ENCODE peak calls at places on chromosome 21, in five cellular contexts. N is cardiac muscle cell, S is choroid plexus epithelial cell, P is mammary epithelial cell, X is AG04450. W is an unnamed sample.

GRCh38 chr21:45584786-45585185 is 42.5 kb upstream of the SLC19A1 start:
- DNase-seq in N (no peak), S (no peak), P (no peak), X (no peak), W (no peak)

GRCh38 chr21:26776320-26777021 is 68.7 kb downstream of the ADAMTS1 start:
- DNase-seq in N (no peak), S (peak), P (peak), X (no peak), W (no peak)

GRCh38 chr21:45309069-45309521 is 21.4 kb upstream of the POFUT2 start:
- DNase-seq in N (peak), S (peak), P (no peak), X (no peak), W (no peak)

GRCh38 chr21:17492415-17493168 is 20.3 kb upstream of the CXADR start:
- DNase-seq in N (no peak), S (peak), P (peak), X (no peak), W (peak)

GRCh38 chr21:44965251-44966022 is 25.6 kb downstream of the SLX9 start:
- DNase-seq in N (no peak), S (peak), P (no peak), X (peak), W (no peak)

GRCh38 chr21:45509566-45510465 is 32.4 kb downstream of the SLC19A1 start:
- DNase-seq in N (no peak), S (no peak), P (no peak), X (no peak), W (no peak)

GRCh38 chr21:25735895-25736597 is 1.3 kb downstream of the GABPA start:
- DNase-seq in N (peak), S (peak), P (peak), X (no peak), W (no peak)

GRCh38 chr21:34745557-34746255 is 76.9 kb downstream of the CLIC6 start:
- DNase-seq in N (peak), S (peak), P (peak), X (peak), W (peak)

GRCh38 chr21:46416551-46416950 is 42.1 kb upstream of the DIP2A start:
- DNase-seq in N (no peak), S (no peak), P (no peak), X (no peak), W (no peak)

GRCh38 chr21:31374430-31374829 is 30.4 kb upstream of the TIAM1 start:
- DNase-seq in N (no peak), S (no peak), P (no peak), X (no peak), W (no peak)

GRCh38 chr21:44726803-44727202 is 15.4 kb upstream of the TSPEAR start:
- DNase-seq in N (no peak), S (no peak), P (no peak), X (no peak), W (no peak)

GRCh38 chr21:15112858-15113257 is 48.1 kb upstream of the NRIP1 start:
- DNase-seq in N (no peak), S (no peak), P (no peak), X (no peak), W (no peak)

GRCh38 chr21:16608209-16608830 is 878.5 kb downstream of the USP25 start:
- DNase-seq in N (no peak), S (peak), P (peak), X (no peak), W (no peak)

GRCh38 chr21:44439211-44439600 is 16.1 kb upstream of the LRRC3 start:
- DNase-seq in N (no peak), S (no peak), P (no peak), X (no peak), W (no peak)

GRCh38 chr21:24824209-24824608 is 783.1 kb downstream of the MRPL39 start:
- DNase-seq in N (no peak), S (no peak), P (no peak), X (no peak), W (no peak)

GRCh38 chr21:26457817-26458216 is 115.3 kb downstream of the CYYR1 start:
- DNase-seq in N (no peak), S (no peak), P (no peak), X (no peak), W (no peak)

GRCh38 chr21:26652891-26653290 is 79.8 kb upstream of the CYYR1 start:
- DNase-seq in N (no peak), S (no peak), P (no peak), X (no peak), W (no peak)

GRCh38 chr21:45208627-45208951 is 79.1 kb downstream of the POFUT2 start:
- DNase-seq in N (no peak), S (peak), P (no peak), X (no peak), W (no peak)

GRCh38 chr21:27532081-27532480 is 565.2 kb upstream of the ADAMTS5 start:
- DNase-seq in N (no peak), S (peak), P (no peak), X (no peak), W (no peak)

GRCh38 chr21:29318354-29318753 is 19.6 kb downstream of the BACH1 start:
- DNase-seq in N (no peak), S (peak), P (no peak), X (no peak), W (no peak)

GRCh38 chr21:44437696-44438431 is 17.4 kb upstream of the LRRC3 start:
- DNase-seq in N (no peak), S (no peak), P (no peak), X (no peak), W (no peak)

GRCh38 chr21:46298083-46298412 is 11.9 kb downstream of the YBEY start:
- DNase-seq in N (no peak), S (no peak), P (no peak), X (no peak), W (no peak)

GRCh38 chr21:43626390-43626789 is 32.9 kb downstream of the HSF2BP start:
- DNase-seq in N (no peak), S (no peak), P (no peak), X (no peak), W (no peak)

GRCh38 chr21:31526040-31526439 is 133.5 kb upstream of the SOD1 start:
- DNase-seq in N (no peak), S (peak), P (peak), X (no peak), W (no peak)

GRCh38 chr21:45302082-45303061 is 14.7 kb upstream of the POFUT2 start:
- DNase-seq in N (no peak), S (peak), P (no peak), X (no peak), W (no peak)

GRCh38 chr21:28776251-28776650 is 216.4 kb downstream of the LTN1 start:
- DNase-seq in N (no peak), S (peak), P (peak), X (peak), W (no peak)

GRCh38 chr21:45351061-45351460 is 53.9 kb upstream of the COL18A1 start:
- DNase-seq in N (no peak), S (no peak), P (no peak), X (no peak), W (no peak)

GRCh38 chr21:15252437-15252836 is 187.6 kb upstream of the NRIP1 start:
- DNase-seq in N (no peak), S (no peak), P (no peak), X (no peak), W (no peak)

GRCh38 chr21:19011448-19011847 is 607.9 kb upstream of the TMPRSS15 start:
- DNase-seq in N (no peak), S (no peak), P (no peak), X (no peak), W (no peak)

GRCh38 chr21:29496337-29496736 is 197.6 kb downstream of the BACH1 start:
- DNase-seq in N (no peak), S (peak), P (no peak), X (no peak), W (no peak)

GRCh38 chr21:25953659-25954058 is 216.9 kb downstream of the APP start:
- DNase-seq in N (no peak), S (no peak), P (no peak), X (no peak), W (no peak)

GRCh38 chr21:40681164-40681859 is 165.6 kb downstream of the DSCAM start:
- DNase-seq in N (no peak), S (no peak), P (no peak), X (no peak), W (no peak)

GRCh38 chr21:34933609-34934345 is 115.3 kb downstream of the RUNX1 start:
- DNase-seq in N (no peak), S (no peak), P (no peak), X (no peak), W (no peak)

GRCh38 chr21:32925098-32925497 is 100.6 kb upstream of the OLIG2 start:
- DNase-seq in N (no peak), S (no peak), P (no peak), X (no peak), W (no peak)

GRCh38 chr21:26732442-26733221 is 112.6 kb downstream of the ADAMTS1 start:
- DNase-seq in N (peak), S (peak), P (peak), X (peak), W (no peak)

DNA sequence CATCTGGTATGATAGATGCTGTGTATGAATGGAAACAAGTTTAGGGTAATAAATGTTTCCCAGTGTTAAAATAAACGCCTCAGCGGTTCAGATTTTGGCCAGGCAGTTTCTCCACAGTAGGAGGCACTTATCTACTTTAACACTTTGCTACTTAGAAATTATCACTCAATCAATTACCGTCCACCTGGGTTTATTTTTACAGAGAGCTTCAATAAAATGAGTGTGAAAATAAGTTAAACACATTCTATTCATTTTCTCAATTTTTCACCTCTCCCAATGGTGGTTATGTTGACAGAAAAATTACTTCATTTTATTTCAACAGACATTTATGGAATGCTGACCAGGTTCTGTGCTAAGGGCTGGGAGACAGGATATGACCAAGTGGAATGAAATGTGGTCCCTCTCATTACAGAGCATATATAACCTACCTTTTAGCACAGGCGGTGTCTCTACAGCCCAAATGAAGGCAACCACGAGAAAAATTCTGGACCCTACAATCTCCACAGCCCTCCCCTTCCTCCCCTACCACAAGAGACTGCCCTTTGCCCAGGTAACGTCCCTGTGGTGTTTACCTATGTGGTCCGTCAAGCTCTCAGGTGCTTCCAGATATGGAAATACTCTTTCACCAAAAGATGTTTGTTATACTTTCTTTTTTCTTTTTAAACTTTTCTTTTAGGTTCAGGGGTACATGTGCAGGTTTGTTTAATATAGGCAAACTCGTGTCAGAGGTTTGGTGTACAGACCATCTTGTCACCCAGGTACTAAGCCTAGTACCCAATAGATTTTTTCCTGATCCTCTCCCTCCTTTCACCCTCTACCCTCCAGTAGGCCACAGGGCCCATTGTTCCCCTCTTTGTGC is 105.5 kb downstream of the HLCS start:
- DNase-seq in N (no peak), S (peak), P (peak), X (peak), W (no peak)
- H3K4me3 ChIP-seq in N (no peak), S (no peak), P (no peak), X (no peak), W (no peak)

GRCh38 chr21:20443558-20444155 is 554.6 kb upstream of the NCAM2 start:
- DNase-seq in N (peak), S (peak), P (no peak), X (no peak), W (no peak)
- TF ChIP-seq CTCF in N (no peak), S (peak), P (no peak), X (no peak), W (peak)

GRCh38 chr21:38343691-38344090 is 86.9 kb downstream of the KCNJ15 start:
- DNase-seq in N (no peak), S (peak), P (peak), X (no peak), W (peak)
- H3K4me3 ChIP-seq in N (no peak), S (no peak), P (no peak), X (no peak), W (no peak)

DNA sequence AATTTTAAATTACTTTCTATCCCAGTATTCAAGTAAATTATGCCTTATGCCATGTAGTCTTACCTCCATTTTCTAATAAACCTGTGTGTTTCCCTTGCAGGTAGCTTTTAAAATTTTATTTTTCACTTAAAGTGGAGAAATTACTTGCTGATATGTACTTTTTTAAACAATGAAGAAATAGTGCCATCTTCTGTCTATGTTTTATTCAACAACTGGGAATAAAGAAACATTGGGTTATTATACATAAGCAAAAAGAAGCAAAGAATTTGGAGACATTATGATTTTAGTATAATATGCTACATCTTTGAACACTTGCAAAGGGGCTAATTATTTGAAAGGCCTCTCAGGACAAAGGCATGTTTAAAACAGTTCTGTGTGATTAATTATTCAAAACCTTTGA is 1912.9 kb downstream of the MRPL39 start:
- DNase-seq in N (no peak), S (no peak), P (no peak), X (no peak), W (no peak)
- TF ChIP-seq CTCF in N (no peak), S (no peak), P (no peak), X (no peak), W (no peak)

GRCh38 chr21:21046063-21046462 is 47.9 kb downstream of the NCAM2 start:
- DNase-seq in N (no peak), S (no peak), P (no peak), X (no peak), W (no peak)
- H3K4me3 ChIP-seq in N (no peak), S (no peak), P (no peak), X (no peak), W (no peak)

GRCh38 chr21:42073140-42074099 is 2.3 kb downstream of the UMODL1 start:
- DNase-seq in N (no peak), S (no peak), P (no peak), X (no peak), W (no peak)
- TF ChIP-seq CTCF in N (no peak), S (peak), P (no peak), X (peak), W (no peak)

GRCh38 chr21:42188663-42189062 is 30.3 kb upstream of the ABCG1 start:
- DNase-seq in N (no peak), S (no peak), P (no peak), X (no peak), W (no peak)
- H3K4me3 ChIP-seq in N (no peak), S (no peak), P (no peak), X (no peak), W (no peak)